ENCODE peak calls at places on chromosomes 2 and 18, in eight cellular contexts. A is lower lobe of right lung, H is epithelial cell of esophagus, Z is adrenal gland, R is fibroblast of pulmonary artery, O is upper lobe of left lung, U is B cell, J is GM13977. S is an unnamed sample.

GRCh38 chr2:18273205-18273604 is 287.2 kb downstream of the RDH14 start:
- DNase-seq in U (no peak), O (no peak), Z (no peak), A (no peak), J (no peak), H (peak), R (no peak), S (no peak)

GRCh38 chr2:119683717-119684443 is 4.9 kb downstream of the TMEM177 start:
- DNase-seq in O (no peak), J (no peak), R (peak), Z (peak), H (no peak), A (no peak), U (no peak), S (no peak)

GRCh38 chr18:76528477-76529432 is 33.7 kb upstream of the ZNF516 start:
- DNase-seq in H (peak), R (peak), A (no peak), J (no peak), O (no peak), Z (peak), U (no peak), S (no peak)

GRCh38 chr18:36402765-36403396 is 105.4 kb downstream of the FHOD3 start:
- DNase-seq in R (peak), U (no peak), Z (peak), O (no peak), A (no peak), H (no peak), J (no peak), S (no peak)

GRCh38 chr2:55111570-55112228 is 61.4 kb upstream of the RTN4 start:
- DNase-seq in A (peak), J (no peak), O (no peak), Z (peak), R (peak), U (no peak), H (peak), S (no peak)

GRCh38 chr18:22265838-22266237 is 96.4 kb downstream of the GATA6 start:
- DNase-seq in U (no peak), J (no peak), A (no peak), Z (no peak), H (no peak), R (no peak), O (no peak), S (no peak)

GRCh38 chr18:697012-697411 is 15.4 kb downstream of the ENOSF1 start:
- DNase-seq in J (no peak), Z (peak), U (no peak), O (no peak), A (no peak), H (no peak), R (no peak), S (no peak)

GRCh38 chr18:985301-985700 is 80.6 kb downstream of the ADCYAP1 start:
- DNase-seq in H (no peak), R (no peak), O (no peak), U (no peak), A (no peak), Z (peak), J (no peak), S (no peak)

GRCh38 chr2:225995788-225996476 is 596.4 kb downstream of the NYAP2 start:
- DNase-seq in J (no peak), U (no peak), O (no peak), A (no peak), Z (no peak), H (peak), R (peak), S (no peak)

GRCh38 chr2:45780541-45781463 is 129.3 kb downstream of the PRKCE start:
- DNase-seq in R (no peak), O (no peak), U (no peak), A (no peak), J (no peak), H (no peak), Z (no peak), S (peak)

GRCh38 chr18:5197032-5197434 is at the start of gene AKAIN1:
- DNase-seq in J (peak), A (no peak), Z (peak), U (no peak), O (peak), H (peak), R (peak), S (peak)

GRCh38 chr2:157418215-157418614 is 25.7 kb downstream of the CYTIP start:
- DNase-seq in U (no peak), J (no peak), A (no peak), H (no peak), O (no peak), Z (no peak), R (no peak), S (no peak)

GRCh38 chr2:180655842-180656454 is 324.5 kb upstream of the UBE2E3 start:
- DNase-seq in U (no peak), O (no peak), R (no peak), J (no peak), Z (no peak), H (no peak), A (no peak), S (no peak)

GRCh38 chr2:218033590-218034496 is 31.0 kb upstream of the TNS1 start:
- DNase-seq in A (no peak), J (no peak), H (no peak), R (no peak), O (peak), U (no peak), Z (peak), S (peak)

GRCh38 chr2:203971236-203971635 is 34.7 kb downstream of the ICOS start:
- DNase-seq in A (no peak), R (no peak), J (no peak), Z (no peak), H (no peak), U (no peak), O (no peak), S (no peak)

GRCh38 chr2:8796878-8797550 is 40.4 kb downstream of the KIDINS220 start:
- DNase-seq in H (no peak), J (peak), O (peak), R (no peak), U (no peak), A (no peak), Z (no peak), S (peak)

GRCh38 chr2:143426296-143426695 is 297.1 kb downstream of the ARHGAP15 start:
- DNase-seq in H (peak), J (no peak), A (no peak), U (no peak), Z (no peak), O (no peak), R (peak), S (no peak)

GRCh38 chr2:47072018-47072691 is 83.0 kb downstream of the STPG4 start:
- DNase-seq in J (no peak), A (peak), H (no peak), U (no peak), O (peak), R (peak), Z (peak), S (no peak)

GRCh38 chr2:40242315-40242714 is 209.6 kb downstream of the SLC8A1 start:
- DNase-seq in U (no peak), H (no peak), J (no peak), Z (no peak), R (no peak), O (no peak), A (no peak), S (no peak)

GRCh38 chr2:101395545-101396351 is 8.4 kb upstream of the CREG2 start:
- DNase-seq in J (no peak), A (no peak), H (peak), U (no peak), R (no peak), Z (no peak), O (no peak), S (no peak)

GRCh38 chr2:80026040-80026729 is 278.4 kb downstream of the LRRTM1 start:
- DNase-seq in R (no peak), J (no peak), H (no peak), O (no peak), Z (no peak), U (no peak), A (no peak), S (no peak)

GRCh38 chr18:25111382-25112070 is 240.4 kb downstream of the ZNF521 start:
- DNase-seq in A (no peak), H (no peak), Z (no peak), J (no peak), O (no peak), R (no peak), U (no peak), S (no peak)

GRCh38 chr18:48728204-48728833 is 189.5 kb downstream of the CTIF start:
- DNase-seq in J (no peak), Z (no peak), A (peak), H (peak), O (no peak), U (no peak), R (peak), S (no peak)

GRCh38 chr2:62999905-63000304 is 50.7 kb upstream of the OTX1 start:
- DNase-seq in U (no peak), Z (no peak), R (peak), O (no peak), J (no peak), H (peak), A (no peak), S (no peak)

GRCh38 chr2:165069131-165069530 is 113.8 kb upstream of the SLC38A11 start:
- DNase-seq in Z (no peak), U (no peak), A (no peak), J (no peak), H (no peak), R (no peak), O (no peak), S (no peak)

GRCh38 chr18:10017048-10017447 is 103.2 kb downstream of the VAPA start:
- DNase-seq in O (no peak), R (no peak), H (no peak), A (no peak), U (no peak), Z (no peak), J (no peak), S (no peak)

GRCh38 chr2:132998221-132998620 is 328.2 kb upstream of the LYPD1 start:
- DNase-seq in O (no peak), R (no peak), A (no peak), Z (no peak), U (no peak), H (no peak), J (no peak), S (no peak)

GRCh38 chr2:218979846-218980738 is 4.9 kb downstream of the FEV start:
- DNase-seq in H (peak), J (peak), Z (peak), O (peak), R (peak), U (peak), A (peak), S (peak)

GRCh38 chr2:132667716-132668115 is 2.3 kb downstream of the LYPD1 start:
- DNase-seq in A (no peak), R (no peak), O (no peak), Z (no peak), U (no peak), H (no peak), J (no peak), S (no peak)

GRCh38 chr2:230872968-230873669 is 8.4 kb downstream of the ITM2C start:
- DNase-seq in H (no peak), A (no peak), J (peak), R (no peak), O (no peak), Z (peak), U (peak), S (peak)

GRCh38 chr2:101290711-101291110 is 17.8 kb downstream of the RNF149 start:
- DNase-seq in A (no peak), U (no peak), R (no peak), J (no peak), O (no peak), H (no peak), Z (no peak), S (no peak)

GRCh38 chr2:202429164-202429980 is 53.2 kb downstream of the BMPR2 start:
- DNase-seq in R (peak), H (no peak), A (no peak), Z (no peak), J (no peak), O (no peak), U (no peak), S (no peak)

GRCh38 chr2:49972699-49973098 is 818.4 kb upstream of the FSHR start:
- DNase-seq in U (no peak), R (no peak), J (no peak), O (no peak), A (no peak), Z (no peak), H (no peak), S (no peak)

GRCh38 chr2:43300781-43301586 is 74.6 kb upstream of the ZFP36L2 start:
- DNase-seq in U (no peak), J (no peak), A (no peak), R (no peak), H (peak), Z (no peak), O (no peak), S (no peak)

GRCh38 chr2:191050640-191050987 is 36.6 kb upstream of the STAT1 start:
- DNase-seq in H (peak), U (no peak), O (no peak), Z (no peak), A (no peak), J (no peak), R (peak), S (no peak)

GRCh38 chr2:137964066-137964858 is at the start of gene HNMT:
- DNase-seq in U (no peak), J (no peak), Z (peak), O (peak), A (peak), H (peak), R (peak), S (no peak)

GRCh38 chr2:174692256-174692830 is 71.9 kb downstream of the CHRNA1 start:
- DNase-seq in A (no peak), U (no peak), J (no peak), Z (no peak), R (peak), H (no peak), O (no peak), S (no peak)

GRCh38 chr2:178513876-178514275 is 33.6 kb downstream of the PLEKHA3 start:
- DNase-seq in R (no peak), U (no peak), Z (no peak), A (no peak), O (no peak), J (no peak), H (no peak), S (no peak)

GRCh38 chr2:178508646-178509045 is 28.4 kb downstream of the PLEKHA3 start:
- DNase-seq in U (no peak), A (no peak), R (no peak), Z (no peak), O (no peak), J (no peak), H (no peak), S (no peak)

GRCh38 chr2:178512491-178512890 is 32.2 kb downstream of the PLEKHA3 start:
- DNase-seq in J (no peak), U (no peak), R (no peak), Z (no peak), O (no peak), A (no peak), H (peak), S (no peak)

GRCh38 chr2:178506949-178507348 is 26.7 kb downstream of the PLEKHA3 start:
- DNase-seq in J (no peak), R (no peak), A (no peak), O (no peak), H (no peak), Z (no peak), U (no peak), S (no peak)

DNA sequence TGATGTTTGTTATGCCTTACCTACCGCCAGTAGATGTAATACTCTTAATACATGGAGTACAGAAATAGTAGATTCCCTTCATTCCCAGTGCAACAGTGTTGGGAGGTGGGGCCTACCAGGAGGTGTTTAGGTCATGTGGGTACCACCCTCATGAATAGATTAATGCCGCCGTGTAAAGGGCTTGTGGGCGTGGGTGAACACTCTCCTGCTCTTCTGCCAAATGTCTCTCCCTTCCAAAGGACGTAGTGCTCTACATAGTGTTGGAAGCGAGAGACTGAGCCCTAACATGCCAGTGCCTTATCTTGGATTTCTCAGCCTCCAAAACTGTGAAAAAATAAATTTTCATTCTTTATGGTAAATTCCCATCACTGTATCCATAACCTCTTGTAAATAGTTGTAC is 30.1 kb downstream of the PLEKHA3 start:
- DNase-seq in A (no peak), R (no peak), O (no peak), H (no peak), Z (no peak), J (no peak), U (no peak), S (no peak)
- TF ChIP-seq CTCF in A (no peak), R (no peak), O (no peak), H (no peak), Z (no peak), J (no peak), U (no peak), S (no peak)

GRCh38 chr18:2391470-2391869 is 179.8 kb downstream of the METTL4 start:
- DNase-seq in A (no peak), U (no peak), J (no peak), H (no peak), O (no peak), Z (no peak), R (no peak), S (no peak)

GRCh38 chr18:2390158-2390557 is 181.1 kb downstream of the METTL4 start:
- DNase-seq in U (no peak), Z (no peak), H (no peak), R (no peak), A (no peak), O (no peak), J (no peak), S (no peak)

GRCh38 chr18:2387588-2387987 is 183.7 kb downstream of the METTL4 start:
- DNase-seq in U (no peak), Z (no peak), A (no peak), R (no peak), J (no peak), O (no peak), H (no peak), S (no peak)
- TF ChIP-seq CTCF in U (no peak), Z (no peak), A (no peak), R (no peak), J (no peak), O (no peak), H (no peak), S (no peak)

DNA sequence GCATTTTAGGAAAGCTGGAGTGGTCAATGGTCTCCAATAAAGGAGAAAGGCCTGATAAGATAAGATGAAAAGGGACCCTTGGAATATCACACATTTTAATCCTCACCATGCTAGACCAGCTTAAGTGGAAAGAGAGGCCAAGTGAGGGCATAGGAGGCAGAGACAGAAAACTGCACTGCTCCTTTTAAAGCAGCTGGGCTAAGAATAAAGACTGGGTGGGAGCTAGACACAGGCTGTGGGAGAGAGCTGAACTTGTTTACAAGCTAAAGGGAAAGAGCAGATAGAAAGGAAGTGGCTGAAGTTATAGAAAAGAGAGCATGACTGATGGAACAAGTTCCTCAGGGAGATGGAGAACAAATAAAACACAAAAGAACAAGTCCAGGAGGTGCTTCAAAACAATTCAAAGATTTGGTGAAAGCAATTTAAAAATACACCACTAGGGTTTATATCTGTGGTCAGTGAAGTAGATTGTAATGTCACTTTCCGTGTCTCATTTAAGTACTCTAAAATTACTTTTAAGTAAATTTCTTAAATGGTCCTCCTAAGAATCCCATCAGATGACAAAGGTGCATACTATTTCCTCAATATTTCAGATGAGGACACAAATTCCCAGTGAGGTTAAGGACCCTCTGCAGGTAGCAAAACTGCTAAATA is 7.5 kb downstream of the COL5A2 start:
- DNase-seq in Z (no peak), J (no peak), U (no peak), O (no peak), R (peak), H (no peak), A (no peak), S (no peak)
- TF ChIP-seq CTCF in Z (no peak), J (no peak), U (no peak), O (no peak), R (peak), H (no peak), A (no peak), S (no peak)

GRCh38 chr2:182586426-182586825 is 129.6 kb upstream of the DNAJC10 start:
- DNase-seq in U (no peak), R (no peak), O (no peak), J (peak), A (no peak), Z (no peak), H (no peak), S (no peak)
- TF ChIP-seq CTCF in U (no peak), R (no peak), O (no peak), J (peak), A (no peak), Z (no peak), H (no peak), S (no peak)

DNA sequence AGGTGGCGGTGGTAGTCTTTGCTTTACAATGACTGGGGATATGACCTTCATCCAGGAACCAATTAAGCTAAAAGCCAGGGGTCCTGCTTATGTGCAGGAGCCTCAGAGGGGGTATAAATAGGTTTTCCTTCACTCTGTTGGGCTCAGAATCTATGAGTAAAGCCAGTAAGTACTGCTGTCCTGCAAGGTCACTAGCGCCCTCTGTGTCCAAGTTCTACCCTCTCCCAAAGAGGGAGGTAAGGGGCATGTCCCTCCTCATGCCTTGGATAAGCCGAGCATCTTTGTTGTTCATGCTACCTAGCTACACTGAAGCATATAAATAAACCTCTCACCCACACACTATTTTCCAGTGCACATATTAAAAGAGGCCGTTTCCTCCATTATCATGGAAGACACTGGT is 79.4 kb downstream of the SPRED2 start:
- DNase-seq in J (no peak), U (no peak), Z (no peak), R (no peak), O (no peak), H (no peak), A (no peak), S (no peak)
- TF ChIP-seq CTCF in J (peak), U (no peak), Z (no peak), R (no peak), O (no peak), H (no peak), A (no peak), S (no peak)

DNA sequence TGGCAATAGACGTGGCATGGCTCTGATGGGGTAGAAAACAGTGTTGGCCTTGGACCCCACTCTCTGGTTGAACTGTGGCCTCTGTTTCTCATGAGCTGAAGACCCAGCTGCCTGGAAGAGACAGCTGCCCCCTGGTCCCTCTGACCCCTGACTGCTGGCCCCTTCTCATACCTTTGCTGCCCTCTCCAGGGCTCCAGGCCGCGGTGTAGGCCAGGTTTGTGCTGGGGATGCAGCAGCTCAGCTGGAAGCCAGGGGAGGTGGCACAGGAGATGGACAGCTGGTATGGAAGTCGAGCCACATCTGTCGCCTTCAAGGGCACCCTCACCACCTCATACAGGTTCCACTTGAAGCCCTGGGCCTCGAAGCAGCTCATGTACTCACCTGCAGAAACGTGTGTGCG is 31.7 kb upstream of the SELENOI start:
- DNase-seq in O (peak), J (no peak), U (no peak), A (no peak), H (no peak), Z (no peak), R (no peak), S (no peak)
- TF ChIP-seq CTCF in O (no peak), J (peak), U (no peak), A (no peak), H (peak), Z (no peak), R (no peak), S (no peak)

DNA sequence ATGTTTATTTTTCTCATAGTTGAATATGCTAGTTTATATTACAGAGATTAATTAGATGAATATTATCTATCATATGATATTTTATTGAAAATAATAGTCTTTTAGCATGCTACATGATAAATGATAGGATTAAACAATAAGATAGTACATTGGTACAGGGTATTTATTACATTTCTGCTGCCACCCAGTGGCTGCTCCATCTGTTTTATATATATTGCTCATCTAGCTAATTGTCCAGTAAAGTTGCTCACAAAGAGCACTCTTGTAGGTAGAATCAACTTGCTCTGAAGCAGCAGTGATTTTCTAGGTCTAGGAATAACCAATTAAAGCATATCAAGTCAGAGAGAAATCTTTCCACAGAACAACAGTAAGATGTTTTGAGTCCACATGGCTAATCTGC is 183.3 kb downstream of the ASXL3 start:
- DNase-seq in O (no peak), H (peak), U (no peak), A (no peak), Z (peak), R (peak), J (no peak), S (no peak)
- TF ChIP-seq CTCF in O (no peak), H (peak), U (no peak), A (peak), Z (no peak), R (peak), J (peak), S (peak)